ENCODE peak calls at places on chromosome 20, in four cellular contexts. One of them, this sample, is unnamed.

GRCh38 chr20:53623454-53624206 is 30.0 kb upstream of the ZNF217 start:
- DNase-seq in GM20000: no peak
- DNase-seq in astrocyte of the spinal cord: peak
- DNase-seq in mucosa of descending colon: peak
- DNase-seq in this sample: no peak

GRCh38 chr20:9503530-9504251 is 10.7 kb upstream of the LAMP5 start:
- DNase-seq in GM20000: no peak
- DNase-seq in astrocyte of the spinal cord: peak
- DNase-seq in mucosa of descending colon: peak
- DNase-seq in this sample: no peak

GRCh38 chr20:37926612-37927011 is 23.7 kb downstream of the VSTM2L start:
- DNase-seq in GM20000: no peak
- DNase-seq in astrocyte of the spinal cord: no peak
- DNase-seq in mucosa of descending colon: no peak
- DNase-seq in this sample: no peak

GRCh38 chr20:62441986-62442539 is 14.7 kb upstream of the RBBP8NL start:
- DNase-seq in GM20000: no peak
- DNase-seq in astrocyte of the spinal cord: no peak
- DNase-seq in mucosa of descending colon: no peak
- DNase-seq in this sample: no peak

GRCh38 chr20:61731363-61732181 is 334.1 kb downstream of the TAF4 start:
- DNase-seq in GM20000: no peak
- DNase-seq in astrocyte of the spinal cord: peak
- DNase-seq in mucosa of descending colon: no peak
- DNase-seq in this sample: no peak

GRCh38 chr20:53657732-53658131 is 64.1 kb upstream of the ZNF217 start:
- DNase-seq in GM20000: no peak
- DNase-seq in astrocyte of the spinal cord: no peak
- DNase-seq in mucosa of descending colon: no peak
- DNase-seq in this sample: no peak

GRCh38 chr20:62363920-62364851 is 2.9 kb downstream of the LAMA5 start:
- DNase-seq in GM20000: no peak
- DNase-seq in astrocyte of the spinal cord: no peak
- DNase-seq in mucosa of descending colon: no peak
- DNase-seq in this sample: no peak

GRCh38 chr20:35561671-35562070 is 19.8 kb downstream of the ERGIC3 start:
- DNase-seq in GM20000: no peak
- DNase-seq in astrocyte of the spinal cord: no peak
- DNase-seq in mucosa of descending colon: no peak
- DNase-seq in this sample: no peak

GRCh38 chr20:46709459-46710148 is at the start of gene SLC2A10:
- DNase-seq in GM20000: no peak
- DNase-seq in astrocyte of the spinal cord: peak
- DNase-seq in mucosa of descending colon: peak
- DNase-seq in this sample: no peak

GRCh38 chr20:33664085-33664761 is 2.1 kb downstream of the C20orf144 start:
- DNase-seq in GM20000: no peak
- DNase-seq in astrocyte of the spinal cord: no peak
- DNase-seq in mucosa of descending colon: no peak
- DNase-seq in this sample: no peak

DNA sequence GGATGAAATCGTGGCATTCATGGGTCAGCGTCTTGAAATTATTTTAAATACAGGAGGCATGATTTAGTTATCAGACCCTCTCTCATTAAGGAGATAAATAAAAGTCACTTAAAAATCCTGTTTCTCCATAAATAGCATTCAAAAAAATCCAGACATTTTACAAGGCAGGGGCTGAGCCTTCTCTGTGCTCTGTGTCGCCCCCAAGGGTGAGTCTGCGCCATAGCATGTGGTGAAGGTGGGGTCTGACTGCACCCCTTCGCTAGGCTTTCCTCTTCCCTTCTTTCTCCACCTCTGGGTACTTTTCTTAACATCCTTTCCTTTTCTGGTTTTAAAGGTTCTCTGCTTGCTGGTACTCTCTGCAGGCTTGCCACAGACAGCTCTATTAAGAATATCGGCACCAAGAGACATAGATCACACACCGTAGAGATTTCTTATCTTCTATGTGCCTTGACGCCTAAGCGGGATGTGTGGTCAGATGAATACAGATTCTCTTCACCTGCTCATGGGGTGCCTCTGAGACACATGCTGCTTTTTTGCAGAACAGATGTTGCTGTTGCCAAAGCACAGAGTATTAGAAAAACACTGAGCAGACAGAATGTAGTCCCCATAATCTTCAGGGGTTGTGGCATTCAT is 20.1 kb upstream of the FAM209A start:
- DNase-seq in GM20000: no peak
- DNase-seq in astrocyte of the spinal cord: no peak
- DNase-seq in mucosa of descending colon: no peak
- DNase-seq in this sample: peak
- TF ChIP-seq CTCF in GM20000: peak
- TF ChIP-seq CTCF in astrocyte of the spinal cord: peak
- TF ChIP-seq CTCF in mucosa of descending colon: no peak
- TF ChIP-seq CTCF in this sample: peak

GRCh38 chr20:63536997-63537524 is at the start of gene PTK6:
- DNase-seq in GM20000: peak
- DNase-seq in astrocyte of the spinal cord: no peak
- DNase-seq in mucosa of descending colon: peak
- DNase-seq in this sample: peak

GRCh38 chr20:63539092-63539430 is 1.9 kb upstream of the PTK6 start:
- DNase-seq in GM20000: no peak
- DNase-seq in astrocyte of the spinal cord: no peak
- DNase-seq in mucosa of descending colon: no peak
- DNase-seq in this sample: no peak

GRCh38 chr20:63539441-63540370 is 2.5 kb upstream of the PTK6 start:
- DNase-seq in GM20000: no peak
- DNase-seq in astrocyte of the spinal cord: no peak
- DNase-seq in mucosa of descending colon: no peak
- DNase-seq in this sample: no peak

GRCh38 chr20:63537525-63538203 is 488 bp upstream of the PTK6 start:
- DNase-seq in GM20000: peak
- DNase-seq in astrocyte of the spinal cord: peak
- DNase-seq in mucosa of descending colon: peak
- DNase-seq in this sample: peak

DNA sequence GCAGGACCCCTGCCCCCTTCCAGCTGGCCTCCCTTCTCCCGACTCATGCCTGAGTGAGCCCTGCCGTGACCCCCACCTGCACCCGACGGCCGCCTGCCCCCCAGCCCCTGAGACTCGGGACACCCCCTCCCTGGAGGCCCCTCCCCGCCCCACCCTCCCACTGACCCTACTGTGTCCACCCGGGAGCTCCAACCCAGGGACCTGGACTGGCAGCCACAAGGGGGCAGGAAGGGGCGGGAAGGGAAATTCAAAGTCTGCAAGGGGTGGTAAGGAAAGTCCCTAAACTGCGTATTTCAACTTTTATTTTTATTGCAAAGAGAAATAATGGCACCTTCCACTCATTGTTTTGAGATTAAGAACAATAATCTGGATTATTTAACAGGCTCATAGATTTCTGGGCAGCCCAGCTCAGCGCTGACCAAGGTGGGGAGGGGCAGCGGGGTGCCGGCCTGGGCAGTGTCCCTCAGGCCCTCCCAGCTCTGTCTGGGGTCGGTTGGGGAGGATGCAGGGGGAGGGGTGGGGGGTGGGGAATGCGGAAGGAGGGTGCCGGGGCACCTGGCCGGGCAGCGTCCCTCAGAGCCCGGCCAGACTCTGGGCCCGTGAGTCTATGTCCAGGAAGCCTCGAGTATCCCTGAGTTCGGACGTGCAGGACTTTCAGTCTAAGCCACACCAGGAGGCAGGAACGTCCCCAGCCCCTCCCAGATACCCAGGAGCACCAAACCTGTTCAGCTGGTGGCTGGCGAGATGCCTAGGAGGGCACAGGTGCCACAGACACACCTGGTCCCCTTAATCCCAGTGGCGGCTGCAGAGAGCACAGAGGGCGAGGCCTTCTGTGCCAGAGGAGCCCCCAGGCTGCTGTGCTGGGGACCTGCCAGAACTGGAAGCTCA is 1.3 kb upstream of the PTK6 start:
- DNase-seq in GM20000: no peak
- DNase-seq in astrocyte of the spinal cord: no peak
- DNase-seq in mucosa of descending colon: peak
- DNase-seq in this sample: peak
- TF ChIP-seq CTCF in GM20000: peak
- TF ChIP-seq CTCF in astrocyte of the spinal cord: no peak
- TF ChIP-seq CTCF in mucosa of descending colon: no peak
- TF ChIP-seq CTCF in this sample: peak

GRCh38 chr20:36717657-36718056 is 28.2 kb downstream of the NDRG3 start:
- DNase-seq in GM20000: no peak
- DNase-seq in astrocyte of the spinal cord: no peak
- DNase-seq in mucosa of descending colon: peak
- DNase-seq in this sample: no peak
- TF ChIP-seq CTCF in GM20000: peak
- TF ChIP-seq CTCF in astrocyte of the spinal cord: peak
- TF ChIP-seq CTCF in mucosa of descending colon: no peak
- TF ChIP-seq CTCF in this sample: peak

GRCh38 chr20:20017852-20018245 is 687 bp downstream of the NAA20 start:
- DNase-seq in GM20000: no peak
- DNase-seq in astrocyte of the spinal cord: no peak
- DNase-seq in mucosa of descending colon: no peak
- DNase-seq in this sample: peak
- TF ChIP-seq CTCF in GM20000: no peak
- TF ChIP-seq CTCF in astrocyte of the spinal cord: no peak
- TF ChIP-seq CTCF in mucosa of descending colon: no peak
- TF ChIP-seq CTCF in this sample: no peak

GRCh38 chr20:51575486-51575885 is 33.0 kb upstream of the NFATC2 start:
- DNase-seq in GM20000: no peak
- DNase-seq in astrocyte of the spinal cord: no peak
- DNase-seq in mucosa of descending colon: no peak
- DNase-seq in this sample: no peak

GRCh38 chr20:51577432-51578144 is 35.1 kb upstream of the NFATC2 start:
- DNase-seq in GM20000: no peak
- DNase-seq in astrocyte of the spinal cord: no peak
- DNase-seq in mucosa of descending colon: no peak
- DNase-seq in this sample: no peak

GRCh38 chr20:51571470-51571794 is 28.9 kb upstream of the NFATC2 start:
- DNase-seq in GM20000: no peak
- DNase-seq in astrocyte of the spinal cord: no peak
- DNase-seq in mucosa of descending colon: no peak
- DNase-seq in this sample: no peak

GRCh38 chr20:51573576-51574243 is 31.2 kb upstream of the NFATC2 start:
- DNase-seq in GM20000: no peak
- DNase-seq in astrocyte of the spinal cord: no peak
- DNase-seq in mucosa of descending colon: no peak
- DNase-seq in this sample: no peak

DNA sequence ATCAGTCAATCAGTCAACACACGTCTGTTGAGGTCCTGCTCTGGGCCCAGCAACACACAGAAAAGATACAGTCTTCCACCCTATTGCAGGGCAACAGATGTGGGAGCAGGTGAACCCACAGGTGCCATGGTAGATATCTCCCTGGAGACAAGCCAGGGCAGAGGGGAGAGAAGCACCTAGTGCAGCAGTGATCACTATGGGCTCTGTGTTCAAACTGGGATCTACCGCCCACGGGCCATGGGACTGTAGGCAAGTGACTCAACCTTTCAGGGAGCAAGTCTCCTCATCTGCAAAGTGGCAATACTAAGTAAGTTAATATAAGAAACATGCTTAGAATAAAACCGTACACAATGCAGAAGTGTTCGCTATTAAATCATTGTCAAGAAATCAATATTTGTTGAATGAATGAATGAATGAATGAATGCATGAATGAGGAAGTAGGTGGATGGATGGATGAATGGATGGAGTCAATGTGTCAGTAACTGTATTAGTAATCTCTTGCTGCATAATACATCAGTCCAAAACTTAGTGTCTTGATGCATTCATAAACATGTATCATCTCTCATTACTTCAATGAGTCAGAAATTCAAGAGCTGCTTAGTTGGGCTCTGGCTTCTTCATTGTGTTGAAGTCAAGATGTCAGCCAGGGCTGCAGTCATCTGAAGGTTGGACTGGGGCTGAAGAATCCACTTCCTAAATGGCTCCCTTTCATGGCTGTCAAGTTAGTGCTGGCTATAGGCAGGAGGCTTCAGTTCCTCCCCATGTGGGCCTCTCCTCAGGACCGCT is 31.9 kb upstream of the NFATC2 start:
- DNase-seq in GM20000: no peak
- DNase-seq in astrocyte of the spinal cord: no peak
- DNase-seq in mucosa of descending colon: no peak
- DNase-seq in this sample: no peak
- TF ChIP-seq CTCF in GM20000: no peak
- TF ChIP-seq CTCF in astrocyte of the spinal cord: no peak
- TF ChIP-seq CTCF in mucosa of descending colon: no peak
- TF ChIP-seq CTCF in this sample: no peak

DNA sequence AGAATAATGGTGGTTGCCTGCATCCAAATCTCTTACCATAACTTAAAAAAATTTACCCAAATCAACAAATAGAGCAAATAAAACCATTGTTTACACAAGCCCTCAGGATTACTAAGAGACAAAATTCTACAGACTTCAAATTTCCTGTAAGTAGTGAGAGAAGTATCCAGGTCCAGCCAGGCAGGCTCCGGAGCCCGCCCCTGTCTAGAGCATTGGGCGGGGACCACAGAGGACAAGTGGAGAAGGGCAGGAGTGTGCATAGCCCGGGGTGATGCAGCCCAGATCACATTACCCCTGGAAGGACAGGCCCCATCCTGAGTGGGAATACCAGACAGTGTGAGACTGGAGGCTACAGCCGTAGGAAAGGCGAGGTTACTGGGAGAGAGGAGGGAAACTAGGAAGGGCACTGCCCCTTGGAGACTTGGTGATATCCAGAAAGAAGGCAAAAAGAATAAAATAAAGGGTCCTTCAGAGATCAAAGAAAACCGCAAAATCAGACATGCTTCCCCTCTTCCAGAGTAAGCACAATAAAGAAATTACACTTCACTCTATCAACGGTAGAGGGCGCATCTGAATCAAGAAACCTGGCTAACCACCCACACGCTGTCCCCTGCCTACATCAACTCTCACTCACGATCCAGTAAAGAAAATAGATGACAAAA is 26.6 kb downstream of the RIN2 start:
- DNase-seq in GM20000: peak
- DNase-seq in astrocyte of the spinal cord: peak
- DNase-seq in mucosa of descending colon: peak
- DNase-seq in this sample: peak
- TF ChIP-seq CTCF in GM20000: peak
- TF ChIP-seq CTCF in astrocyte of the spinal cord: peak
- TF ChIP-seq CTCF in mucosa of descending colon: no peak
- TF ChIP-seq CTCF in this sample: peak

DNA sequence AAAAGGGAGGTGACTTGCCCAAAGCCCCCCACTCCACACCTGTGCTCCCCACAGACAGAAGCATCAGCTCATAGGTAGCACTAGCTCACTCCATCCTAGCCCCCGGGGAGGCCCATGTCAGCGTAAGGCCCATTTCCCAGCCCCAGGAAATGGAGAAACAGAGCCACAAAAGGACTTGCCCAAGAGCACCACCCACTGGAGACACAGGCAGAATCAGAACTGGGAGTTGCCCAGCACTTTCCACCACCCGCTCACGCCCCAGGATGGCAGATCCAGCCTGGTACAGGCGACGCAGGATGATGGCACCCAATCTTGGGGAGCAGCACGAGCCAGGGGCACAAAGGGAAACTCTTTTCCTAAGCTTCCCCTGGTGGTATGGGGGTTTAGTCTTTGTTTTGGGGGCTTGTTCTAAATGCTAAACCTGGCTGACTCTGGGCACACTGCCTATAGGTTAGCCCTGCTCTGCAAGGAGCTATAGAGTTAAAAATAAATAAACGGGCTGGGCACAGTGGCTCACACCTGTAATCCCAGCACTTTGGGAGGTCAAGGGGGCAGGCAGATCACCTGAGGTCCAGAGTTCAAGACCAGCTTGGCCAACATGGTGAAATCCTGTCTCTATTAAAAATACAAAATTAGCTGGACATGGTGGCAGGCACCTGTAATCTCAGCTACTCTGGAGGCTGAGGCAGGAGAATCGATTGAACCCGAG is 11.8 kb downstream of the C20orf203 start:
- DNase-seq in GM20000: no peak
- DNase-seq in astrocyte of the spinal cord: no peak
- DNase-seq in mucosa of descending colon: no peak
- DNase-seq in this sample: no peak
- TF ChIP-seq CTCF in GM20000: no peak
- TF ChIP-seq CTCF in astrocyte of the spinal cord: peak
- TF ChIP-seq CTCF in mucosa of descending colon: no peak
- TF ChIP-seq CTCF in this sample: no peak